ENCODE peak calls at places on chromosomes 3 and 15, in ten cellular contexts. B is fibroblast of lung; P is effector memory CD4-positive, alpha-beta T cell; T is cardiac fibroblast; Y is NCI-H524; U is activated T-cell treated with anti-CD3 and anti-CD28 coated beads, Interleukin-2, amount 50 U/mL, for 1 hour; N is hypothalamus; Q is activated CD8-positive, alpha-beta memory T cell treated with anti-CD3 and anti-CD28 coated beads, Interleukin-2, amount 10 ng/mL, durations not matched to agents 7 days and 5 days; J is dorsolateral prefrontal cortex; O is NAMALWA. S is an unnamed sample.

GRCh38 chr3:51686512-51687215 is 15.6 kb downstream of the TEX264 start:
- DNase-seq in J (no peak), N (no peak), U (peak), Y (no peak), B (peak), O (no peak), T (peak), P (peak), Q (peak), S (peak)

GRCh38 chr15:32706704-32707103 is 11.1 kb upstream of the GREM1 start:
- DNase-seq in Y (no peak), Q (no peak), T (no peak), U (no peak), P (no peak), J (no peak), N (no peak), O (no peak), B (peak), S (no peak)

GRCh38 chr15:65249641-65250040 is 37.0 kb downstream of the PARP16 start:
- DNase-seq in Q (peak), N (no peak), J (no peak), B (no peak), P (no peak), O (peak), T (no peak), Y (no peak), U (no peak), S (peak)

GRCh38 chr15:59366368-59367021 is 6.2 kb downstream of the MYO1E start:
- DNase-seq in B (peak), T (peak), J (no peak), N (no peak), Y (no peak), Q (no peak), U (no peak), O (no peak), P (no peak), S (no peak)

GRCh38 chr15:60605879-60606304 is 127.0 kb upstream of the ICE2 start:
- DNase-seq in J (peak), T (peak), O (no peak), U (no peak), P (no peak), B (peak), N (no peak), Y (no peak), Q (no peak), S (no peak)

GRCh38 chr3:9700536-9700935 is 3.1 kb upstream of the CPNE9 start:
- DNase-seq in Y (no peak), B (no peak), U (no peak), T (no peak), Q (no peak), J (no peak), N (no peak), O (no peak), P (no peak), S (no peak)

GRCh38 chr3:52058111-52058510 is 1.7 kb upstream of the DUSP7 start:
- DNase-seq in B (no peak), Q (no peak), O (no peak), N (no peak), U (no peak), P (no peak), J (no peak), Y (no peak), T (no peak), S (no peak)

GRCh38 chr3:165983284-165983683 is 146.1 kb upstream of the BCHE start:
- DNase-seq in Y (no peak), Q (no peak), T (no peak), U (no peak), O (no peak), J (no peak), N (no peak), P (no peak), B (peak), S (no peak)

GRCh38 chr3:134463676-134464611 is 21.8 kb downstream of the ANAPC13 start:
- DNase-seq in O (no peak), P (no peak), Y (no peak), T (peak), Q (no peak), U (no peak), N (no peak), J (peak), B (peak), S (no peak)

GRCh38 chr15:71254503-71254902 is 139.2 kb downstream of the THSD4 start:
- DNase-seq in Q (no peak), U (no peak), O (no peak), T (no peak), B (no peak), P (no peak), N (no peak), Y (peak), J (no peak), S (no peak)

GRCh38 chr15:68699881-68700394 is 120.8 kb downstream of the ANP32A start:
- DNase-seq in T (no peak), U (no peak), Y (no peak), Q (no peak), J (peak), N (peak), P (no peak), B (no peak), O (no peak), S (no peak)

GRCh38 chr3:152339881-152340505 is 71.3 kb downstream of the MBNL1 start:
- DNase-seq in T (no peak), P (no peak), U (no peak), O (no peak), Y (no peak), Q (no peak), B (no peak), J (no peak), N (no peak), S (no peak)

GRCh38 chr3:138118863-138119766 is 3.7 kb upstream of the DZIP1L start:
- DNase-seq in Q (peak), J (peak), U (peak), P (no peak), T (peak), Y (peak), B (peak), N (peak), O (peak), S (peak)

GRCh38 chr3:49867871-49868321 is 1.8 kb downstream of the CAMKV start:
- DNase-seq in Q (peak), P (no peak), O (peak), U (no peak), J (no peak), Y (peak), B (peak), N (no peak), T (peak), S (no peak)

GRCh38 chr3:194306771-194307640 is 44.1 kb downstream of the CPN2 start:
- DNase-seq in U (no peak), Y (peak), O (peak), J (no peak), B (no peak), N (no peak), Q (peak), P (no peak), T (no peak), S (peak)

GRCh38 chr3:81419196-81419595 is 342.2 kb downstream of the GBE1 start:
- DNase-seq in O (peak), J (no peak), P (no peak), U (no peak), B (no peak), Q (no peak), N (no peak), T (peak), Y (peak), S (no peak)

GRCh38 chr3:20608054-20608738 is 422.2 kb upstream of the SGO1 start:
- DNase-seq in U (no peak), Y (no peak), B (no peak), P (no peak), T (no peak), J (no peak), N (no peak), O (no peak), Q (no peak), S (no peak)

GRCh38 chr3:70580021-70580420 is 267.6 kb upstream of the MDFIC2 start:
- DNase-seq in O (no peak), J (no peak), B (peak), T (no peak), U (no peak), Y (no peak), P (no peak), N (no peak), Q (no peak), S (no peak)

GRCh38 chr3:20574746-20575145 is 388.7 kb upstream of the SGO1 start:
- DNase-seq in U (no peak), Q (no peak), B (peak), Y (no peak), P (no peak), N (no peak), T (peak), O (no peak), J (no peak), S (no peak)

GRCh38 chr15:62124953-62125263 is 40.2 kb downstream of the C2CD4B start:
- DNase-seq in Q (no peak), Y (peak), U (no peak), J (no peak), P (no peak), B (no peak), N (no peak), O (peak), T (no peak), S (no peak)

GRCh38 chr15:55601374-55601773 is 13.2 kb upstream of the PYGO1 start:
- DNase-seq in N (no peak), J (no peak), O (no peak), B (no peak), T (no peak), P (no peak), U (no peak), Q (no peak), Y (no peak), S (no peak)

GRCh38 chr3:73608805-73609641 is 15.7 kb downstream of the PDZRN3 start:
- DNase-seq in U (no peak), B (peak), T (no peak), J (no peak), Q (no peak), Y (no peak), N (no peak), P (no peak), O (no peak), S (no peak)

GRCh38 chr3:184766555-184767261 is 45.3 kb upstream of the VPS8 start:
- DNase-seq in U (no peak), O (no peak), Y (peak), N (no peak), J (no peak), P (no peak), Q (no peak), B (peak), T (no peak), S (no peak)

GRCh38 chr3:178536271-178537079 is at the start of gene KCNMB2:
- DNase-seq in P (no peak), U (no peak), T (peak), J (no peak), O (no peak), Y (peak), Q (no peak), N (no peak), B (peak), S (no peak)

GRCh38 chr15:67161881-67162280 is 92.6 kb downstream of the AAGAB start:
- DNase-seq in U (no peak), O (no peak), J (no peak), B (no peak), Q (no peak), N (no peak), P (no peak), Y (no peak), T (no peak), S (no peak)

GRCh38 chr15:67063689-67064606 is 1.5 kb upstream of the SMAD3 start:
- DNase-seq in O (no peak), J (no peak), Y (no peak), N (no peak), Q (no peak), B (peak), U (no peak), P (no peak), T (peak), S (peak)

GRCh38 chr3:100900671-100901070 is 92.5 kb downstream of the ABI3BP start:
- DNase-seq in U (no peak), J (no peak), Q (no peak), O (no peak), Y (no peak), B (peak), T (no peak), N (no peak), P (no peak), S (no peak)

GRCh38 chr15:45903283-45903682 is 268.5 kb downstream of the SQOR start:
- DNase-seq in Y (no peak), U (no peak), T (peak), O (no peak), P (no peak), Q (no peak), J (no peak), B (no peak), N (no peak), S (no peak)

GRCh38 chr3:47418167-47419082 is 37.6 kb downstream of the PTPN23 start:
- DNase-seq in U (no peak), Q (no peak), T (no peak), Y (no peak), P (no peak), O (peak), N (no peak), B (no peak), J (no peak), S (no peak)

GRCh38 chr15:73737506-73737905 is 15.6 kb downstream of the INSYN1 start:
- DNase-seq in J (no peak), O (no peak), N (no peak), U (no peak), T (no peak), P (no peak), B (no peak), Q (no peak), Y (no peak), S (no peak)

GRCh38 chr3:79361748-79362378 is 405.9 kb downstream of the ROBO1 start:
- DNase-seq in Q (no peak), B (peak), O (peak), J (no peak), Y (peak), P (no peak), N (no peak), U (no peak), T (peak), S (no peak)

GRCh38 chr15:33150516-33150915 is 44.0 kb downstream of the FMN1 start:
- DNase-seq in U (no peak), N (no peak), Y (peak), O (no peak), B (no peak), Q (no peak), P (no peak), J (no peak), T (no peak), S (no peak)

GRCh38 chr3:50490438-50490970 is 12.9 kb downstream of the CACNA2D2 start:
- DNase-seq in O (no peak), T (no peak), P (no peak), B (no peak), N (no peak), J (no peak), Y (no peak), Q (no peak), U (no peak), S (no peak)

GRCh38 chr3:20958161-20958560 is 772.2 kb upstream of the SGO1 start:
- DNase-seq in J (no peak), N (no peak), Y (no peak), B (no peak), Q (no peak), O (no peak), U (no peak), T (no peak), P (no peak), S (no peak)

GRCh38 chr3:148697311-148698189 is at the start of gene AGTR1:
- DNase-seq in P (no peak), O (no peak), T (peak), N (no peak), U (no peak), J (no peak), B (peak), Y (peak), Q (no peak), S (no peak)

GRCh38 chr3:111621535-111621934 is 26.4 kb upstream of the ZBED2 start:
- DNase-seq in Q (no peak), N (no peak), P (no peak), U (peak), Y (peak), B (no peak), J (no peak), T (no peak), O (peak), S (no peak)

GRCh38 chr3:54294214-54294613 is 171.9 kb downstream of the CACNA2D3 start:
- DNase-seq in N (no peak), P (no peak), Q (no peak), B (no peak), Y (peak), T (no peak), O (no peak), J (no peak), U (no peak), S (no peak)

GRCh38 chr15:80423215-80423614 is 19.0 kb downstream of the ARNT2 start:
- DNase-seq in Y (no peak), U (no peak), O (no peak), N (no peak), J (no peak), B (peak), P (no peak), Q (no peak), T (no peak), S (no peak)